ENCODE peak calls at places on chromosomes 6 and 20, in four cellular contexts. J is GM04503, Z is HTR-8/SVneo, F is sigmoid colon. O is an unnamed sample.

GRCh38 chr20:62705626-62706025 is 3.0 kb upstream of the NTSR1 start:
- DNase-seq in F (no peak), Z (no peak), J (no peak), O (no peak)

GRCh38 chr6:116764961-116765841 is at the start of gene FAM162B:
- DNase-seq in F (peak; percentile 67), Z (peak; percentile 19), J (no peak), O (no peak)

GRCh38 chr20:1672728-1673127 is 15.1 kb upstream of the SIRPG start:
- DNase-seq in F (no peak), J (no peak), Z (no peak), O (no peak)

GRCh38 chr6:53309059-53309896 is 39.5 kb downstream of the ELOVL5 start:
- DNase-seq in Z (peak; percentile 23), J (no peak), F (no peak), O (no peak)

GRCh38 chr6:470901-471448 is 79.4 kb downstream of the IRF4 start:
- DNase-seq in Z (no peak), J (no peak), F (no peak), O (no peak)

GRCh38 chr6:170224694-170225660 is 65.9 kb downstream of the DLL1 start:
- DNase-seq in F (peak; percentile 48), J (no peak), Z (peak; percentile 69), O (no peak)

GRCh38 chr6:11500008-11500407 is 37.5 kb upstream of the TMEM170B start:
- DNase-seq in F (no peak), Z (peak; percentile 49), J (no peak), O (no peak)

GRCh38 chr6:20724443-20724842 is 190.2 kb downstream of the CDKAL1 start:
- DNase-seq in F (no peak), J (no peak), Z (no peak), O (no peak)

GRCh38 chr6:17015144-17015543 is 86.7 kb upstream of the STMND1 start:
- DNase-seq in F (no peak), Z (no peak), J (no peak), O (no peak)

GRCh38 chr6:157755752-157756411 is 67.2 kb upstream of the SNX9 start:
- DNase-seq in F (no peak), Z (no peak), J (no peak), O (no peak)

GRCh38 chr20:40650707-40651106 is 38.3 kb downstream of the MAFB start:
- DNase-seq in Z (no peak), J (no peak), F (no peak), O (no peak)

GRCh38 chr20:17749979-17750721 is 50.4 kb downstream of the BANF2 start:
- DNase-seq in J (no peak), F (peak; percentile 76), Z (no peak), O (no peak)

GRCh38 chr6:126696921-126697693 is 357.2 kb downstream of the CENPW start:
- DNase-seq in Z (no peak), F (no peak), J (no peak), O (no peak)

GRCh38 chr20:51668932-51669331 is 99.3 kb downstream of the ATP9A start:
- DNase-seq in F (no peak), Z (no peak), J (no peak), O (no peak)

GRCh38 chr20:62832212-62832922 is 15.5 kb downstream of the COL9A3 start:
- DNase-seq in J (no peak), Z (no peak), F (peak; percentile 74), O (no peak)